ENCODE peak calls at places on chromosomes 2 and 18, in ten cellular contexts. E, F, P, V, X, Y, H, B, Q and M are unnamed samples.

GRCh38 chr18:1805526-1805925 is 765.8 kb downstream of the METTL4 start:
- DNase-seq in E (no peak), F (no peak), P (no peak), V (no peak), X (no peak), Y (no peak), H (no peak), B (no peak), Q (no peak), M (no peak)

GRCh38 chr18:58095251-58095650 is 51.2 kb downstream of the NEDD4L start:
- DNase-seq in E (no peak), F (no peak), P (no peak), V (no peak), X (no peak), Y (no peak), H (no peak), B (peak), Q (no peak), M (no peak)

GRCh38 chr2:55958756-55959155 is 35.2 kb upstream of the EFEMP1 start:
- DNase-seq in E (no peak), F (no peak), P (no peak), V (no peak), X (no peak), Y (no peak), H (no peak), B (no peak), Q (no peak), M (no peak)

GRCh38 chr2:179963626-179964025 is 43.5 kb downstream of the CWC22 start:
- DNase-seq in E (no peak), F (no peak), P (no peak), V (no peak), X (no peak), Y (no peak), H (no peak), B (no peak), Q (no peak), M (peak)

GRCh38 chr2:185208261-185208660 is 530.3 kb upstream of the FSIP2 start:
- DNase-seq in E (no peak), F (no peak), P (peak), V (peak), X (no peak), Y (peak), H (no peak), B (peak), Q (no peak), M (peak)

GRCh38 chr2:200619275-200619674 is 33.5 kb downstream of the AOX1 start:
- DNase-seq in E (no peak), F (no peak), P (no peak), V (no peak), X (no peak), Y (no peak), H (no peak), B (no peak), Q (no peak), M (no peak)

GRCh38 chr2:71941731-71942575 is 205.7 kb downstream of the CYP26B1 start:
- DNase-seq in E (no peak), F (peak), P (no peak), V (no peak), X (no peak), Y (peak), H (no peak), B (peak), Q (no peak), M (no peak)

GRCh38 chr18:26215247-26215970 is 10.8 kb upstream of the TAF4B start:
- DNase-seq in E (peak), F (no peak), P (no peak), V (no peak), X (peak), Y (no peak), H (peak), B (no peak), Q (no peak), M (no peak)

GRCh38 chr2:202337133-202337532 is 39.0 kb upstream of the BMPR2 start:
- DNase-seq in E (no peak), F (no peak), P (no peak), V (no peak), X (no peak), Y (no peak), H (no peak), B (no peak), Q (no peak), M (peak)

GRCh38 chr2:27907547-27907946 is 17.0 kb downstream of the BABAM2 start:
- DNase-seq in E (no peak), F (no peak), P (no peak), V (no peak), X (no peak), Y (no peak), H (no peak), B (no peak), Q (no peak), M (peak)

GRCh38 chr18:45619062-45619825 is 4.0 kb downstream of the SLC14A2 start:
- DNase-seq in E (no peak), F (peak), P (no peak), V (no peak), X (no peak), Y (peak), H (no peak), B (no peak), Q (no peak), M (no peak)

GRCh38 chr2:240686460-240686859 is 3.8 kb upstream of the AQP12B start:
- DNase-seq in E (no peak), F (no peak), P (no peak), V (no peak), X (no peak), Y (peak), H (no peak), B (no peak), Q (no peak), M (no peak)

GRCh38 chr2:231615058-231615671 is 22.5 kb downstream of the TEX44 start:
- DNase-seq in E (no peak), F (no peak), P (no peak), V (no peak), X (no peak), Y (peak), H (no peak), B (peak), Q (no peak), M (peak)

GRCh38 chr2:6845312-6845711 is 20.4 kb downstream of the CMPK2 start:
- DNase-seq in E (no peak), F (no peak), P (no peak), V (no peak), X (no peak), Y (no peak), H (no peak), B (no peak), Q (no peak), M (peak)

GRCh38 chr2:21895200-21895599 is 771.4 kb downstream of the TDRD15 start:
- DNase-seq in E (no peak), F (no peak), P (no peak), V (no peak), X (no peak), Y (no peak), H (no peak), B (no peak), Q (no peak), M (no peak)

GRCh38 chr2:938181-939005 is 12.3 kb upstream of the SNTG2 start:
- DNase-seq in E (no peak), F (no peak), P (no peak), V (no peak), X (no peak), Y (no peak), H (no peak), B (no peak), Q (no peak), M (no peak)

GRCh38 chr18:79780547-79780946 is 17.2 kb upstream of the KCNG2 start:
- DNase-seq in E (no peak), F (no peak), P (no peak), V (no peak), X (no peak), Y (no peak), H (no peak), B (no peak), Q (no peak), M (no peak)

GRCh38 chr2:138727956-138728355 is 52.2 kb downstream of the NXPH2 start:
- DNase-seq in E (no peak), F (no peak), P (no peak), V (no peak), X (no peak), Y (no peak), H (no peak), B (no peak), Q (no peak), M (no peak)